ENCODE peak calls at places on chromosomes 2 and 18, in five cellular contexts. B is ELF-1; N is effector CD4-positive, alpha-beta T cell; D is IMR-90; V is endodermal cell. F is an unnamed sample.

GRCh38 chr2:69013123-69013836 is at the start of gene ANTXR1:
- DNase-seq in B (peak; percentile 70), N (no peak), D (peak; percentile 78), V (peak; percentile 89), F (no peak)

GRCh38 chr2:24839729-24840128 is 46.5 kb downstream of the CENPO start:
- DNase-seq in B (no peak), N (no peak), D (no peak), V (no peak), F (no peak)

GRCh38 chr2:181106229-181106628 is 125.8 kb downstream of the UBE2E3 start:
- DNase-seq in B (no peak), N (no peak), D (no peak), V (no peak), F (no peak)

GRCh38 chr2:152718909-152719645 is 657 bp downstream of the ARL6IP6 start:
- DNase-seq in B (peak; percentile 92), N (peak; percentile 4), D (no peak), V (peak; percentile 82), F (peak; percentile 52)

GRCh38 chr2:53787255-53787910 is 539 bp downstream of the ERLEC1 start:
- DNase-seq in B (no peak), N (no peak), D (peak; percentile 48), V (peak; percentile 53), F (peak; percentile 12)

GRCh38 chr2:288002-288742 is at the start of gene ALKAL2:
- DNase-seq in B (peak; percentile 18), N (no peak), D (no peak), V (peak; percentile 77), F (no peak)

GRCh38 chr2:39512434-39512935 is 75.4 kb upstream of the MAP4K3 start:
- DNase-seq in B (no peak), N (no peak), D (no peak), V (no peak), F (no peak)

GRCh38 chr2:37415128-37415817 is 70.8 kb downstream of the QPCT start:
- DNase-seq in B (peak; percentile 78), N (no peak), D (peak; percentile 54), V (peak; percentile 57), F (peak; percentile 13)

GRCh38 chr2:238629064-238629463 is 202.3 kb downstream of the ASB1 start:
- DNase-seq in B (no peak), N (no peak), D (no peak), V (no peak), F (no peak)

GRCh38 chr2:47950340-47951280 is 44.3 kb upstream of the FBXO11 start:
- DNase-seq in B (no peak), N (no peak), D (no peak), V (no peak), F (no peak)

GRCh38 chr2:176211110-176211509 is 22.6 kb downstream of the HOXD1 start:
- DNase-seq in B (no peak), N (no peak), D (no peak), V (no peak), F (no peak)

GRCh38 chr2:26299488-26300092 is 46.4 kb upstream of the SELENOI start:
- DNase-seq in B (peak; percentile 85), N (no peak), D (peak; percentile 68), V (peak; percentile 72), F (peak; percentile 30)

GRCh38 chr2:207333599-207334308 is 168.0 kb upstream of the KLF7 start:
- DNase-seq in B (no peak), N (no peak), D (peak; percentile 44), V (no peak), F (no peak)

GRCh38 chr18:32271649-32272324 is 81.9 kb downstream of the MEP1B start:
- DNase-seq in B (peak; percentile 23), N (no peak), D (peak; percentile 55), V (peak; percentile 61), F (peak; percentile 6)

GRCh38 chr2:127792805-127793204 is 18.2 kb downstream of the WDR33 start:
- DNase-seq in B (no peak), N (no peak), D (no peak), V (no peak), F (no peak)

GRCh38 chr2:105768176-105768575 is 23.5 kb downstream of the NCK2 start:
- DNase-seq in B (no peak), N (no peak), D (no peak), V (no peak), F (no peak)

GRCh38 chr2:15728247-15728721 is 136.6 kb downstream of the DDX1 start:
- DNase-seq in B (no peak), N (no peak), D (no peak), V (peak; percentile 31), F (no peak)

GRCh38 chr2:15677141-15677911 is 85.7 kb downstream of the DDX1 start:
- DNase-seq in B (no peak), N (no peak), D (no peak), V (no peak), F (no peak)

GRCh38 chr2:121480826-121481225 is 49.9 kb upstream of the RNU4ATAC start:
- DNase-seq in B (no peak), N (no peak), D (peak; percentile 92), V (no peak), F (no peak)

GRCh38 chr18:2912357-2913299 is 65.8 kb downstream of the EMILIN2 start:
- DNase-seq in B (no peak), N (no peak), D (no peak), V (peak; percentile 63), F (no peak)

GRCh38 chr2:160719116-160719515 is 225.5 kb upstream of the RBMS1 start:
- DNase-seq in B (no peak), N (no peak), D (peak; percentile 57), V (peak; percentile 54), F (no peak)

GRCh38 chr2:181456660-181457120 is 496 bp upstream of the ITGA4 start:
- DNase-seq in B (no peak), N (peak; percentile 57), D (peak; percentile 5), V (peak; percentile 78), F (peak; percentile 83)

GRCh38 chr2:171244970-171245782 is 84.5 kb upstream of the TLK1 start:
- DNase-seq in B (no peak), N (no peak), D (peak; percentile 44), V (no peak), F (no peak)

GRCh38 chr2:136375017-136375901 is 257.3 kb upstream of the CXCR4 start:
- DNase-seq in B (no peak), N (no peak), D (no peak), V (peak; percentile 16), F (no peak)

GRCh38 chr2:222318712-222319575 is 20.1 kb upstream of the PAX3 start:
- DNase-seq in B (peak; percentile 60), N (no peak), D (no peak), V (peak; percentile 77), F (peak; percentile 19)

GRCh38 chr2:105287692-105288091 is 41.8 kb downstream of the TGFBRAP1 start:
- DNase-seq in B (peak; percentile 47), N (no peak), D (peak; percentile 35), V (peak; percentile 79), F (peak; percentile 29)

GRCh38 chr18:44054514-44054913 is 626.2 kb upstream of the SETBP1 start:
- DNase-seq in B (no peak), N (no peak), D (no peak), V (no peak), F (no peak)

GRCh38 chr2:2575870-2576386 is 244.9 kb upstream of the MYT1L start:
- DNase-seq in B (no peak), N (no peak), D (no peak), V (peak; percentile 24), F (no peak)

GRCh38 chr2:236168110-236169067 is at the start of gene GBX2:
- DNase-seq in B (peak; percentile 92), N (no peak), D (peak; percentile 17), V (peak; percentile 97), F (no peak)

GRCh38 chr2:191618789-191619185 is 59.1 kb upstream of the NABP1 start:
- DNase-seq in B (no peak), N (no peak), D (no peak), V (no peak), F (no peak)

F was measured in AML-193.